ENCODE peak calls at places on chromosomes 2 and 18, in four cellular contexts. M, D, K and N are unnamed samples.

GRCh38 chr2:26880910-26881435 is 33.0 kb downstream of the DPYSL5 start:
- DNase-seq in M (no peak), D (no peak), K (no peak), N (no peak)

GRCh38 chr2:120778244-120778643 is 42.6 kb downstream of the GLI2 start:
- DNase-seq in M (no peak), D (no peak), K (no peak), N (no peak)

GRCh38 chr18:8365528-8365927 is 243.7 kb upstream of the RAB12 start:
- DNase-seq in M (no peak), D (no peak), K (no peak), N (no peak)

GRCh38 chr18:28961669-28962228 is 784.8 kb upstream of the CDH2 start:
- DNase-seq in M (peak), D (peak), K (peak), N (peak)

GRCh38 chr18:46387426-46388131 is 269.4 kb downstream of the LOXHD1 start:
- DNase-seq in M (no peak), D (no peak), K (no peak), N (no peak)

GRCh38 chr2:144211826-144212225 is 308.1 kb downstream of the ZEB2 start:
- DNase-seq in M (no peak), D (no peak), K (no peak), N (no peak)

GRCh38 chr2:42190191-42190590 is 21.0 kb downstream of the EML4 start:
- DNase-seq in M (no peak), D (no peak), K (no peak), N (no peak)

GRCh38 chr2:137223722-137224121 is 458.4 kb downstream of the THSD7B start:
- DNase-seq in M (no peak), D (no peak), K (peak), N (no peak)

DNA sequence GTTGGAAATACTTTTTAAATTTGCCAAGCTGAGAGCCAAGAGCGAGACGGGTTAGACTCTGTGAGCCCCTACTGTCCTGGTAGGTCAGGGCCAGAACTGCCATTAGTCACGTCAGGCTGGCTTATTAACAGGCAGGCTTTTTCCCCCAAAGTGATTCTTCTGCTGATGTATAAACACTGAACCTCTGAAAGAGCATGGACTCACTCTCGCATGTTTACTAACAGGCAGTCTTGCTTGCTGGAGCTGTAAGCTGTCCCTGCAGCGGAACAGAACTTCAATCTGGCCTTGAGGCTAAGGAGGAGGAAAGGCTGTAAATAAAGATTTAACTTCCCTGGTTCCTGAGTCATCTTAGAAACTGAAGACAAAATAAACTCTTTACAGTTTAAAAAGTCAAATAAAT is 288.4 kb downstream of the PIEZO2 start:
- DNase-seq in M (no peak), D (no peak), K (no peak), N (no peak)
- H3K4me2 ChIP-seq in M (no peak), D (no peak), K (no peak), N (no peak)

DNA sequence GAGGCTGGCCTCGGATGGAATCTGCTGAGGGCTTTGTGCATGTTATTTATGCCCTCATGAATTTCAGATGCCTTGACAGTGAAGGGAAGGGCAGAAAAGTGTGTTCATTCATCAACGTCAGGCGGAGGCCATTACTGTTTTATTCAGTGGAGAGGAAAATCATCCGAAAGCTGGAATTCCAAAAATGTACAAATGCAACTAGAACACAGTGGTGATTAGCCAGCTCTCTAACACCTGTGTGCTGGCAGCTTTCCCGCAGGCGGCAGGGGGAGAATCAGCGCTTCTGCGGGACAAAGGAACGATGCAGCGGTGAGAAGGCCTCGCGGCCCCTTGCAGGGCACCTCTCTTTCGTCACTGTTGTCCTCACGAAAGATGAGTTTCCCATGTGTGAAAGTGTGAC is 416.8 kb downstream of the EIPR1 start:
- DNase-seq in M (no peak), D (no peak), K (no peak), N (no peak)
- H2AFZ ChIP-seq in M (no peak), D (peak), K (no peak), N (no peak)

GRCh38 chr2:221283896-221284295 is 288.2 kb downstream of the EPHA4 start:
- DNase-seq in M (no peak), D (no peak), K (no peak), N (no peak)
- H3K4me2 ChIP-seq in M (no peak), D (no peak), K (peak), N (no peak)

GRCh38 chr2:55133467-55134315 is 83.4 kb upstream of the RTN4 start:
- DNase-seq in M (peak), D (no peak), K (no peak), N (peak)

GRCh38 chr2:55130849-55131248 is 80.6 kb upstream of the RTN4 start:
- DNase-seq in M (no peak), D (no peak), K (no peak), N (no peak)

GRCh38 chr2:55137024-55137958 is 87.0 kb upstream of the RTN4 start:
- DNase-seq in M (no peak), D (no peak), K (no peak), N (no peak)

GRCh38 chr2:55136138-55136541 is 85.9 kb upstream of the RTN4 start:
- DNase-seq in M (no peak), D (no peak), K (no peak), N (no peak)

DNA sequence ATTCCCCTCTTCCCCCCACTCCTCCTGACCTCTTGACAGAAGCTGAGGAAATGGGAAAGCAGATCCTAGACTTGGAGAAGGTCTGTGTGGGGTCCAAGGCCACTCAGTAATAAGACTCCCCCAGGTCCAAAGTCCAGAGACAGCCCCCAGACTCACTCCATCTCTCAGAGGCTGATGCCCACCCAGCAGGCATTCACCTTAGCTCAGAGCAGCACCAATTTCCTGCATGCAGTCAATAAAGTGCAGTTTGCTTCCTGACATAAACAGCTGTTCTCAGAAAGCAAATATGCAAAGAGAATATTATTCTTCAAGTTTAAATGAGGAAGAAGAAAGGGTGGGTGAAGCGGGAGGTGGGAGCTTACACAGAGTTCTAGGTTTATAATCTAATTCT is 84.1 kb upstream of the RTN4 start:
- DNase-seq in M (no peak), D (no peak), K (peak), N (no peak)
- H2AFZ ChIP-seq in M (no peak), D (peak), K (peak), N (peak)

DNA sequence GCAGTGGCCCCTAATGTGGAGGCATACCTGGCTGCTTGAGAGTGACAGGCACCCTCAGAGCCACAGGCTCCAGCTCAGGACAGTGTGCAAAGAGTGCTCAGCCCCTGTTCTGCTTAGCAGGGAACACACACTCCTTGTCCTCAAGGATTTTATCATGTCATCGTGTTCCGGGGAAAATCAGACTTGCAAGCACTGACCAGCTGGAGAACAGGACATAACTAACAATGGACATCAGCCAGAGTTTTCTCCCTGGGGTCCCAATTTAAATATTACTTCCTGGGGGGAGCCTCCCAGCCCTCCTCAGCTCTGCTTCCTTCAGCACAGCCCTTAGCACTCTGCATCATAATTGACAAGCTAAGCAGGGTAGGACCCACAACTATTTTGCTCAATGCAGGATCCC is 175.4 kb upstream of the ACAA2 start:
- DNase-seq in M (no peak), D (no peak), K (no peak), N (no peak)
- H3K4me2 ChIP-seq in M (no peak), D (no peak), K (no peak), N (no peak)

GRCh38 chr2:68404164-68404563 is 39.1 kb downstream of the PLEK start:
- DNase-seq in M (no peak), D (no peak), K (no peak), N (no peak)
- H2AFZ ChIP-seq in M (no peak), D (no peak), K (no peak), N (no peak)